ENCODE peak calls at places on chromosomes 6 and 20, in four cellular contexts. B is K562, W is HL-60, Q is GM12878. C is an unnamed sample.

GRCh38 chr6:40556881-40557280 is 30.3 kb downstream of the LRFN2 start:
- DNase-seq in B (no peak), W (no peak), Q (no peak), C (no peak)

GRCh38 chr6:142474446-142475289 is 172.9 kb downstream of the ADGRG6 start:
- DNase-seq in B (peak), W (peak), Q (no peak), C (no peak)

GRCh38 chr6:157050537-157051280 is 272.6 kb downstream of the TMEM242 start:
- DNase-seq in B (no peak), W (no peak), Q (no peak), C (no peak)

GRCh38 chr20:23228912-23229311 is 121.7 kb upstream of the NXT1 start:
- DNase-seq in B (no peak), W (no peak), Q (no peak), C (no peak)

GRCh38 chr20:48770700-48771099 is 57.1 kb downstream of the PREX1 start:
- DNase-seq in B (no peak), W (no peak), Q (no peak), C (no peak)

GRCh38 chr6:125066964-125067363 is 86.6 kb upstream of the TPD52L1 start:
- DNase-seq in B (no peak), W (no peak), Q (no peak), C (no peak)

GRCh38 chr6:35327349-35328027 is 14.9 kb upstream of the PPARD start:
- DNase-seq in B (peak), W (no peak), Q (no peak), C (no peak)

GRCh38 chr6:168180548-168181011 is 101.6 kb upstream of the FRMD1 start:
- DNase-seq in B (no peak), W (no peak), Q (peak), C (no peak)

GRCh38 chr6:1362643-1363042 is 26.7 kb upstream of the FOXF2 start:
- DNase-seq in B (no peak), W (no peak), Q (no peak), C (no peak)

GRCh38 chr6:163774485-163774884 is 360.0 kb downstream of the QKI start:
- DNase-seq in B (no peak), W (no peak), Q (no peak), C (no peak)

GRCh38 chr6:43923376-43924221 is 153.6 kb downstream of the VEGFA start:
- DNase-seq in B (no peak), W (no peak), Q (no peak), C (no peak)

GRCh38 chr6:77678048-77678447 is 25.2 kb downstream of the MEI4 start:
- DNase-seq in B (no peak), W (no peak), Q (no peak), C (no peak)

GRCh38 chr20:24632581-24632980 is 163.2 kb downstream of the SYNDIG1 start:
- DNase-seq in B (no peak), W (no peak), Q (no peak), C (no peak)

GRCh38 chr6:33856655-33857054 is 52.9 kb upstream of the MLN start:
- DNase-seq in B (no peak), W (peak), Q (peak), C (no peak)

GRCh38 chr20:50673831-50674825 is 17.2 kb downstream of the RIPOR3 start:
- DNase-seq in B (no peak), W (no peak), Q (no peak), C (no peak)

GRCh38 chr6:101490857-101491256 is 97.3 kb downstream of the GRIK2 start:
- DNase-seq in B (no peak), W (no peak), Q (no peak), C (no peak)

GRCh38 chr6:37741757-37742400 is 44.2 kb upstream of the MDGA1 start:
- DNase-seq in B (peak), W (no peak), Q (no peak), C (no peak)

GRCh38 chr6:41726876-41727275 is 8.5 kb downstream of the TFEB start:
- DNase-seq in B (no peak), W (no peak), Q (no peak), C (no peak)

GRCh38 chr6:167495506-167496391 is 170.9 kb downstream of the TTLL2 start:
- DNase-seq in B (no peak), W (no peak), Q (no peak), C (no peak)

GRCh38 chr20:10770753-10771152 is 97.0 kb upstream of the JAG1 start:
- DNase-seq in B (no peak), W (no peak), Q (no peak), C (no peak)

GRCh38 chr6:137136065-137136464 is 37.4 kb downstream of the IL22RA2 start:
- DNase-seq in B (no peak), W (peak), Q (no peak), C (no peak)

GRCh38 chr20:6566821-6567220 is 200.7 kb upstream of the BMP2 start:
- DNase-seq in B (no peak), W (peak), Q (no peak), C (no peak)

GRCh38 chr6:69624944-69625343 is 171.9 kb downstream of the LMBRD1 start:
- DNase-seq in B (no peak), W (no peak), Q (no peak), C (no peak)

GRCh38 chr20:58019027-58019849 is 209.2 kb downstream of the ANKRD60 start:
- DNase-seq in B (no peak), W (no peak), Q (no peak), C (no peak)

GRCh38 chr6:114389111-114389510 is 46.3 kb upstream of the HS3ST5 start:
- DNase-seq in B (no peak), W (no peak), Q (no peak), C (no peak)

GRCh38 chr6:114390176-114390575 is 47.4 kb upstream of the HS3ST5 start:
- DNase-seq in B (no peak), W (no peak), Q (no peak), C (no peak)
- TF ChIP-seq SPI1 in B (no peak), W (no peak), Q (no peak), C (no peak)

DNA sequence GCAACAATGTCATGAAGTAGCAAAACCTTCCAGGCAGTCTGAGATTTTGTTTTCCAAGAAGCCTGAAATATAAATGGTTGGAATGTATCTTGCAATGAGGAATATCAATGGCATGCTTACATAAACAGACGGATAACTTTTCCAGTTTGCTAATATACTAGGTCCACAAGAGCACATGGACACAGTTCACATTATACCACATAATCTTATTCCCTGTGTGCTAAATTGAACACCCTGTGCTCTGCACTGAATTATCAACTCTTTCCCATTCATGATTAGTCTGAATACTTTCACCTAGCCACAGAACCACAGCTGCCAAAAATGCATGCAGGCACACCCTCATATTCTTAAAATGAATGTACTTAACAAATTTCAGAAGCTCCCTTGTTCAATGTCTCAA is 274.3 kb downstream of the COL12A1 start:
- DNase-seq in B (no peak), W (no peak), Q (no peak), C (no peak)
- TF ChIP-seq POLR2AphosphoS5 in B (no peak), W (no peak), Q (no peak), C (no peak)

GRCh38 chr6:111683749-111684267 is 78.1 kb upstream of the TRAF3IP2 start:
- DNase-seq in B (no peak), W (no peak), Q (no peak), C (no peak)
- TF ChIP-seq SPI1 in B (no peak), W (no peak), Q (no peak), C (no peak)

GRCh38 chr6:16766043-16766521 is 4.8 kb upstream of the ATXN1 start:
- DNase-seq in B (no peak), W (no peak), Q (no peak), C (no peak)
- TF ChIP-seq POLR2AphosphoS5 in B (no peak), W (no peak), Q (no peak), C (no peak)

GRCh38 chr6:24981385-24981758 is 45.6 kb upstream of the RIPOR2 start:
- DNase-seq in B (no peak), W (no peak), Q (no peak), C (no peak)
- TF ChIP-seq SPI1 in B (no peak), W (no peak), Q (no peak), C (no peak)

GRCh38 chr6:7050911-7051779 is 56.6 kb upstream of the RREB1 start:
- DNase-seq in B (no peak), W (peak), Q (no peak), C (peak)

GRCh38 chr6:7053125-7053784 is 54.5 kb upstream of the RREB1 start:
- DNase-seq in B (no peak), W (no peak), Q (no peak), C (no peak)

GRCh38 chr6:7050099-7050498 is 57.7 kb upstream of the RREB1 start:
- DNase-seq in B (no peak), W (no peak), Q (no peak), C (no peak)

GRCh38 chr6:7051780-7052440 is 55.9 kb upstream of the RREB1 start:
- DNase-seq in B (no peak), W (peak), Q (no peak), C (peak)

DNA sequence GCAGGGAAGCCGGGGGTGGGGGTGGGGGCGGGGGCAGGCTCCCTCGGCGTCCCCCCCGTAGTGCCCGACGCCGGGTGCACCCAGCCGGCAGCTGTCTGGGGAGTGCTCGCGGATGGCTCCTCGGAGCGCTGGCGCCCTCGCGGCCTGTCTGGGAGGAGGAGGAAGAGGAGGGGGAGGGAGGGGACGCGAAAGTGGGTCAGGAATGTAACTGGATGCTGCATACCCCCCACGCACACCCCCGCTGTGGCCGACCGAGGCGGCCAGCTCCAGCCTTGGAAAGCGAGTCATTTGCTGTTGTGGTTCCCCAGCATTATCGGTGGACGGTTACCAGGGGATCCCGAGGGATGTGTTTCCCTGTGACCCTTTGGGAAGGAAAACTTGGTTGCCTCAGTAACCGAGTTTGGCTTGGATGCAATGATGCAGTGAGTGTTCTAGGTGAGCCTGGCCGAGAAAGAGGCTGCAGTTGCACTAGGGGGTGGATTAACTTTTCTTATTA is 55.3 kb upstream of the RREB1 start:
- DNase-seq in B (no peak), W (peak), Q (no peak), C (no peak)
- TF ChIP-seq POLR2AphosphoS5 in B (no peak), W (peak), Q (no peak), C (no peak)

GRCh38 chr6:155341130-155341828 is 27.0 kb upstream of the TFB1M start:
- DNase-seq in B (no peak), W (no peak), Q (no peak), C (no peak)
- TF ChIP-seq SPI1 in B (no peak), W (no peak), Q (no peak), C (no peak)

GRCh38 chr6:165988757-165989456 is 178.7 kb downstream of the TBXT start:
- DNase-seq in B (no peak), W (no peak), Q (no peak), C (no peak)

GRCh38 chr6:165987483-165988305 is 180.0 kb downstream of the TBXT start:
- DNase-seq in B (no peak), W (no peak), Q (no peak), C (no peak)

GRCh38 chr6:165990216-165990615 is 177.4 kb downstream of the TBXT start:
- DNase-seq in B (no peak), W (no peak), Q (no peak), C (no peak)

GRCh38 chr6:165986647-165987482 is 180.8 kb downstream of the TBXT start:
- DNase-seq in B (no peak), W (no peak), Q (no peak), C (no peak)

GRCh38 chr6:165988306-165988756 is 179.3 kb downstream of the TBXT start:
- DNase-seq in B (no peak), W (no peak), Q (no peak), C (no peak)
- TF ChIP-seq POLR2AphosphoS5 in B (no peak), W (no peak), Q (no peak), C (no peak)

GRCh38 chr6:31880616-31881015 is 1.8 kb upstream of the SLC44A4 start:
- DNase-seq in B (no peak), W (no peak), Q (no peak), C (no peak)

GRCh38 chr6:31884528-31885035 is 5.8 kb upstream of the SLC44A4 start:
- DNase-seq in B (no peak), W (no peak), Q (no peak), C (no peak)

GRCh38 chr6:31883699-31884098 is 4.9 kb upstream of the SLC44A4 start:
- DNase-seq in B (no peak), W (no peak), Q (no peak), C (no peak)

GRCh38 chr6:31881136-31881859 is 2.5 kb upstream of the SLC44A4 start:
- DNase-seq in B (no peak), W (no peak), Q (no peak), C (no peak)

GRCh38 chr6:31882344-31882743 is 3.5 kb upstream of the SLC44A4 start:
- DNase-seq in B (peak), W (no peak), Q (no peak), C (no peak)
- TF ChIP-seq SPI1 in B (no peak), W (no peak), Q (no peak), C (no peak)

GRCh38 chr20:19757487-19757972 is 528 bp upstream of the RIN2 start:
- DNase-seq in B (no peak), W (no peak), Q (no peak), C (no peak)

GRCh38 chr20:19760371-19760721 is 2.3 kb downstream of the RIN2 start:
- DNase-seq in B (no peak), W (no peak), Q (no peak), C (no peak)

GRCh38 chr20:19758888-19759331 is 852 bp downstream of the RIN2 start:
- DNase-seq in B (no peak), W (no peak), Q (no peak), C (no peak)

GRCh38 chr20:19757973-19758887 is at the start of gene RIN2:
- DNase-seq in B (peak), W (no peak), Q (no peak), C (no peak)

DNA sequence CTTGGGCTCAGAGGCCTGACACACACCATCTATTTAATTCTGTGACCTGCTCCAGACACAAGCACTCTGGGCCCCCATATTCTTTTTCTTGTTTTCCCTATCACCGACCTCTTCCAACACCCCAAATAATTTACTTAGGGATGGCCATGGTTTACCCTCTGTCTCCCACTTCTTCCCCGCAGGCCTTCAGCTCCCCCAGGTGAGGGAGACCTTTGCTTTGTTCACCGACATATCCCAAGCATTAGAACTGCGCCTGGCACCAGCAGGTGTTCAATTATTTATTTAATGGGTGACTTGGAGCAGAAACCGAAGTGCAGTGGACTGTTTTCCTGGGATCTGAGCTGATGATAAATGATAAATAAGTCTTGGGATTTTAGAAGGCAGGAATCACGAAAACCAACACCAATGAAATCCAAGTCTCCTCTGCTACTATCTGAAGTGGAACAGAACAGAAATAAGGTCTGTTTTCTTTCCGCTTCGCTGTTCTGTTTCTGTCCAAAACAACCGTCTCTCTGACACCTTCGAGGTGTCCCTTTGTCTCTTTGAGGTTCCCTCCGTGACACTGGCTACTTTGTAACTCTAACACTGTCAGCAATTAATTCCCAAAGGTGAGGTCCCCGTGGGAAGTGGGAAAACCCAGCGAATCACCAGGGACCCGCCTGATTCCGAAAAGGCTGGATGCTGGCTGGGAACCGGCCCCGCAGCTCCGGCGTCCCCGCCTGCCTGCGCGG is 1.1 kb upstream of the RIN2 start:
- DNase-seq in B (no peak), W (no peak), Q (no peak), C (no peak)
- TF ChIP-seq POLR2AphosphoS5 in B (no peak), W (no peak), Q (no peak), C (no peak)